ENCODE peak calls at places on chromosomes 4 and X, in nine cellular contexts. U is kidney glomerular epithelial cell; C is NCI-H1105; K is stimulated activated CD4-positive, alpha-beta T cell treated with anti-CD3 and anti-CD28 coated beads, Interleukin-15, amount 100 ng/mL, for 24 hours; O is MCF 10A; V is Jurkat, Clone E6-1; S is NCI-H460; H is T-cell; J is ovary. B is an unnamed sample.

GRCh38 chr4:89752932-89753598 is 83.9 kb downstream of the SNCA start:
- DNase-seq in U (peak), C (no peak), K (no peak), O (peak), V (no peak), S (peak), H (no peak), J (peak), B (no peak)

GRCh38 chr4:8817081-8817812 is 54.4 kb downstream of the HMX1 start:
- DNase-seq in U (no peak), C (no peak), K (no peak), O (no peak), V (no peak), S (no peak), H (no peak), J (peak), B (no peak)

GRCh38 chr4:176380352-176381157 is 60.8 kb downstream of the SPCS3 start:
- DNase-seq in U (no peak), C (no peak), K (no peak), O (no peak), V (no peak), S (no peak), H (no peak), J (no peak), B (no peak)

GRCh38 chr4:127747883-127748282 is 17.7 kb downstream of the SLC25A31 start:
- DNase-seq in U (no peak), C (no peak), K (no peak), O (no peak), V (no peak), S (no peak), H (no peak), J (no peak), B (no peak)

GRCh38 chrX:39728852-39729587 is 368.7 kb downstream of the BCOR start:
- DNase-seq in U (no peak), C (no peak), K (no peak), O (no peak), V (no peak), S (no peak), H (no peak), J (no peak), B (no peak)

GRCh38 chrX:38351346-38351745 is 1.1 kb upstream of the OTC start:
- DNase-seq in U (no peak), C (no peak), K (no peak), O (no peak), V (no peak), S (no peak), H (no peak), J (no peak), B (no peak)

GRCh38 chr4:119209077-119209476 is 3.4 kb upstream of the USP53 start:
- DNase-seq in U (peak), C (no peak), K (peak), O (peak), V (no peak), S (peak), H (no peak), J (no peak), B (no peak)

GRCh38 chr4:7066493-7066892 is 1.4 kb downstream of the GRPEL1 start:
- DNase-seq in U (no peak), C (no peak), K (no peak), O (no peak), V (no peak), S (no peak), H (no peak), J (no peak), B (no peak)

GRCh38 chr4:128308986-128309385 is 21.4 kb upstream of the PGRMC2 start:
- DNase-seq in U (no peak), C (no peak), K (no peak), O (no peak), V (no peak), S (no peak), H (no peak), J (no peak), B (no peak)

B was measured in stimulated activated naive CD4-positive, alpha-beta T cell.